ENCODE peak calls at places on chromosome 16, in nine cellular contexts. D is fibroblast of lung, T is stomach, H is uterus, O is A549, X is HFFc6, Q is ovary, B is left lung, L is vagina. S is an unnamed sample.

GRCh38 chr16:56360117-56361008 is 65.0 kb downstream of the AMFR start:
- DNase-seq in L (no peak), X (no peak), T (peak), B (peak), Q (peak), D (no peak), O (no peak), H (peak), S (no peak)

GRCh38 chr16:87965973-87966667 is 14.9 kb downstream of the BANP start:
- DNase-seq in B (no peak), L (no peak), X (peak), Q (no peak), O (no peak), D (peak), T (no peak), H (no peak), S (no peak)

GRCh38 chr16:84434800-84435199 is 66.5 kb downstream of the ATP2C2 start:
- DNase-seq in X (no peak), D (no peak), Q (no peak), B (no peak), H (no peak), L (no peak), O (no peak), T (no peak), S (no peak)

GRCh38 chr16:15652293-15653001 is 2.4 kb downstream of the NDE1 start:
- DNase-seq in O (no peak), X (no peak), L (no peak), T (no peak), D (no peak), H (no peak), Q (no peak), B (no peak), S (no peak)

GRCh38 chr16:1225051-1225451 is at the start of gene TPSG1:
- DNase-seq in L (no peak), T (no peak), D (no peak), Q (no peak), B (peak), X (no peak), H (no peak), O (no peak), S (no peak)

GRCh38 chr16:65817066-65817465 is 549.4 kb upstream of the CDH5 start:
- DNase-seq in X (no peak), B (no peak), H (no peak), T (no peak), O (no peak), L (no peak), Q (no peak), D (no peak), S (no peak)

GRCh38 chr16:1167276-1168107 is 14.6 kb downstream of the CACNA1H start:
- DNase-seq in B (no peak), X (no peak), Q (no peak), D (peak), H (no peak), O (no peak), L (no peak), T (no peak), S (no peak)

GRCh38 chr16:4790261-4790660 is 2.1 kb upstream of the SEPTIN12 start:
- DNase-seq in D (no peak), X (no peak), H (no peak), O (no peak), B (peak), L (no peak), T (no peak), Q (no peak), S (no peak)

GRCh38 chr16:31488630-31489564 is 6.0 kb downstream of the SLC5A2 start:
- DNase-seq in Q (peak), L (no peak), T (no peak), D (no peak), H (no peak), O (no peak), X (no peak), B (peak), S (no peak)

GRCh38 chr16:57196276-57196675 is 10.1 kb downstream of the RSPRY1 start:
- DNase-seq in H (no peak), L (no peak), D (no peak), O (no peak), B (no peak), T (no peak), X (no peak), Q (no peak), S (no peak)

GRCh38 chr16:60655514-60656153 is 1380.6 kb downstream of the CDH8 start:
- DNase-seq in T (no peak), O (no peak), H (no peak), Q (no peak), L (no peak), X (no peak), B (no peak), D (peak), S (no peak)

GRCh38 chr16:71893888-71894228 is 1.5 kb upstream of the IST1 start:
- DNase-seq in T (no peak), L (no peak), O (no peak), Q (no peak), B (no peak), D (no peak), H (no peak), X (no peak), S (no peak)

GRCh38 chr16:23469814-23470213 is 16.8 kb upstream of the COG7 start:
- DNase-seq in T (no peak), O (peak), H (no peak), Q (no peak), D (peak), L (no peak), X (peak), B (no peak), S (peak)

GRCh38 chr16:11682655-11683096 is 14.4 kb downstream of the SNN start:
- DNase-seq in X (peak), T (no peak), D (peak), O (no peak), Q (no peak), H (no peak), B (no peak), L (no peak), S (no peak)

GRCh38 chr16:35195173-35195863 is 1735.9 kb downstream of the TP53TG3F start:
- DNase-seq in L (peak), D (no peak), X (no peak), Q (no peak), H (no peak), T (no peak), O (no peak), B (peak), S (no peak)

GRCh38 chr16:73015612-73016487 is 32.1 kb downstream of the ZFHX3 start:
- DNase-seq in D (no peak), O (peak), L (no peak), B (peak), T (peak), H (no peak), X (no peak), Q (no peak), S (peak)

GRCh38 chr16:645852-646678 is 3.1 kb upstream of the WDR90 start:
- DNase-seq in T (peak), L (no peak), B (no peak), H (no peak), Q (no peak), D (no peak), O (no peak), X (no peak), S (peak)

GRCh38 chr16:56911771-56912541 is 20.0 kb upstream of the HERPUD1 start:
- DNase-seq in X (no peak), D (peak), B (no peak), L (no peak), O (no peak), Q (no peak), T (peak), H (no peak), S (peak)

GRCh38 chr16:89063768-89064320 is 29.8 kb upstream of the ACSF3 start:
- DNase-seq in O (no peak), B (no peak), T (no peak), X (no peak), D (no peak), L (no peak), H (no peak), Q (no peak), S (no peak)

GRCh38 chr16:47940466-47940865 is 215.3 kb downstream of the ABCC12 start:
- DNase-seq in B (no peak), T (no peak), H (no peak), L (no peak), D (no peak), Q (no peak), O (no peak), X (no peak), S (no peak)

GRCh38 chr16:57537194-57537505 is 779 bp upstream of the CCDC102A start:
- DNase-seq in O (no peak), Q (no peak), B (no peak), L (no peak), D (no peak), X (no peak), T (no peak), H (no peak), S (no peak)

GRCh38 chr16:57255686-57256415 is 10.8 kb downstream of the ARL2BP start:
- DNase-seq in T (peak), O (no peak), X (no peak), B (peak), L (peak), D (no peak), H (no peak), Q (no peak), S (no peak)

GRCh38 chr16:31262084-31262483 is 2.3 kb downstream of the ITGAM start:
- DNase-seq in B (no peak), L (no peak), T (no peak), X (no peak), H (no peak), D (no peak), Q (no peak), O (no peak), S (no peak)

GRCh38 chr16:87842209-87842869 is 27.0 kb downstream of the SLC7A5 start:
- DNase-seq in X (no peak), H (no peak), L (no peak), B (no peak), D (no peak), T (no peak), Q (no peak), O (no peak), S (no peak)

GRCh38 chr16:73101568-73101967 is 53.6 kb upstream of the ZFHX3 start:
- DNase-seq in B (no peak), X (no peak), Q (no peak), O (no peak), L (no peak), D (no peak), T (no peak), H (no peak), S (no peak)

GRCh38 chr16:81994485-81994884 is 16.8 kb downstream of the SDR42E1 start:
- DNase-seq in Q (no peak), B (no peak), O (peak), H (no peak), T (no peak), D (no peak), X (no peak), L (no peak), S (no peak)

GRCh38 chr16:22300427-22301071 is 3.3 kb downstream of the POLR3E start:
- DNase-seq in X (peak), O (peak), H (no peak), D (peak), L (no peak), B (peak), T (peak), Q (no peak), S (peak)

GRCh38 chr16:84449156-84450140 is 55.0 kb downstream of the MEAK7 start:
- DNase-seq in D (no peak), L (peak), B (no peak), H (no peak), T (peak), O (no peak), Q (no peak), X (no peak), S (no peak)

GRCh38 chr16:20801278-20801677 is 5.0 kb downstream of the ERI2 start:
- DNase-seq in O (no peak), X (no peak), B (no peak), T (no peak), L (no peak), Q (no peak), D (no peak), H (no peak), S (no peak)

GRCh38 chr16:20798364-20798763 is 7.9 kb downstream of the ERI2 start:
- DNase-seq in B (no peak), D (peak), T (no peak), H (no peak), O (no peak), X (no peak), L (no peak), Q (no peak), S (no peak)

GRCh38 chr16:20803561-20804214 is 2.6 kb downstream of the ERI2 start:
- DNase-seq in O (no peak), L (no peak), B (no peak), T (no peak), D (no peak), Q (no peak), H (no peak), X (no peak), S (no peak)

GRCh38 chr16:20803192-20803560 is 3.1 kb downstream of the ERI2 start:
- DNase-seq in Q (no peak), H (no peak), B (no peak), L (no peak), X (peak), D (no peak), O (no peak), T (no peak), S (no peak)

DNA sequence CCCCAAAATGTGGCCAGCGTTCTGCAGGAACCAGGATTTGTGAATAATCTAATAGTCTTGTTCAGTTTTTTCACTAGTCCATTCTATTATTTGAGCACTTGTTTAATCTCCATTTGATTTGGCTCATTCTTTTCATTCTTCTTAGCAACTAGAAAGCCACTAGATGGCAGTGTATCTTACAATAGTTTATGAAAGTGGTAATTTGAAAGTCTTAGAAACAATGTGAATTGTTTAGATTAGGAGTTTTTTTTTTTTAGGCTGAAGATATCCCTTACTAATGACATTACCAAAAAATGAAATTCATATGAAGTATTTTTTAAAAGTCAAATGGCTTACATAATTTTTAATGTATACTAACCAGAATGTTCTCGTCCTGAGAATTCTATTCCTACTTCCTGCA is 6.7 kb downstream of the ERI2 start:
- DNase-seq in T (no peak), L (no peak), B (no peak), O (no peak), X (peak), H (no peak), Q (no peak), D (peak), S (no peak)
- TF ChIP-seq CTCF in T (no peak), L (peak), B (peak), O (peak), X (peak), H (peak), Q (peak), D (peak), S (peak)

GRCh38 chr16:27920391-27920891 is 143.1 kb downstream of the GSG1L start:
- DNase-seq in Q (no peak), H (no peak), B (no peak), D (no peak), L (no peak), T (no peak), X (peak), O (peak), S (no peak)
- TF ChIP-seq CTCF in Q (no peak), H (no peak), B (no peak), D (peak), L (no peak), T (no peak), X (peak), O (no peak), S (no peak)

GRCh38 chr16:67305216-67306071 is 21.1 kb downstream of the KCTD19 start:
- DNase-seq in H (no peak), X (no peak), T (no peak), L (no peak), B (no peak), Q (no peak), D (no peak), O (no peak), S (no peak)
- TF ChIP-seq CTCF in H (no peak), X (peak), T (no peak), L (no peak), B (no peak), Q (no peak), D (no peak), O (no peak), S (no peak)

DNA sequence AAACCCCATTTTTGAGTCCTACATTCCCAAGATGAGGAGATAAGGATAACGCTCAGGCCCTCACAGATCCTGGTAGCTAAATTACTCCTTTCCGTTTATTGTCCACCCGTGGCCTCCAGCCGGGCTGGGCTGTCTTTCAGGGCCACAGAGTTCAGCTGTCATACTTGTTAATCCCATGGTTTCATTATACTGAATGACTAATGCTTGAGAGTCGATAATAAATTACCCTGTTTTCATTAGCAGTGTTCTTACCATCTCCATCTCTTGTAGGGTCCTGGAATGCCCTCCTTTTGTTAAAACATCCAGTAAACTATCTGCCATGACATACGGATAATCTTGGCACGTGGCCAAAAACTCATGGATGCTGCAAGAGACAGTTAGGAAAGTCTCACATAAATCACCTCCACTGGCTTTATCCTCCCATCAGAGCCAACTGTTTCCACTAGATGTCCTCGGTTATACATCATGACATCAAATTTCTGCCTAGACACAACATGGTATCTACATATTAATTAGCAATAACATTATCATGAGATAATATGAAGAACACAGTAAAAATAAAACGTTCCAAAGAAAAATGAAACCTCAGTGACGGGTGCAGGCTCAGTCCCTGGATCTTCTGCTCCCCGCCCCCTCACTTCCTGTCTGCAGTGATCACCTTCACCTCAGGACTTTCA is 45.3 kb downstream of the BRD7 start:
- DNase-seq in B (no peak), D (peak), H (no peak), O (no peak), T (no peak), L (peak), X (peak), Q (no peak), S (no peak)
- TF ChIP-seq CTCF in B (no peak), D (no peak), H (no peak), O (peak), T (no peak), L (no peak), X (peak), Q (no peak), S (no peak)

DNA sequence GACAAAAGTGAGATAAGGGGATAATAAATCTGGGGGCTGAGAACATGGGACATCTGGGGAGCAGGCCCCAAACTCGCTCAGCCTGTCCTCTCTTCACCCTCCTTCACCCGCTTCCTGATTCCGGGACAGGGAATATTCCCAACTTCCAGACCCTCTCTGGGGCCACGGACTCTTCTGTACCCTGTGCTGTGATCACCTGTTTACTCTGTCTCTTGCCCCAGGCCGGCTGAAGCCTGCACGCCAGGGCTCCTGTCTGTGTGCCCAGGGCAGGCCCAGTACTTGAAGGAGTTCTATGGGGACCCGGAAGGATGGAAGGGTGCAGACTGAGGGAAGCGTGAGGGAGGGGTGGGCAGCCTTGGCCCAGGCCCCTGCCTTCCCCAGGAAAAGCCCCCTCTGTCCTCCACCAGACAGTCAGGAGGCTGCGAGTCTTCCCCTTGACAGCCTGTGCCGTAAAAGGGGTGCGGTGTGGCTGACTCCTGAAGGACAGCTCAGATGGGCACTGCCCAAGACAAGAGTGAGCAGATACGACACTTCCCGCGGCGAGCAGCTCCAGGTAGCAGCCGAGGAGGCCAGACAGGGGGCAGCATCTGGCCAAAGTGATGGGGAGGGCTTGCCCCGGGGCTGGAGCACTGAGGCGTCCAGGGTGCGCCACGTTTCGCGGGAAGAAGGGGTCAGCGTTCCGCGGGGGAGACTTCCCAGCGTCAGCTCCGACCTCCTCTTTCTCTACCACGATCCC is 1.0 kb upstream of the CCNF start:
- DNase-seq in H (peak), B (no peak), X (peak), T (peak), O (no peak), L (no peak), D (peak), Q (peak), S (no peak)
- TF ChIP-seq CTCF in H (peak), B (no peak), X (peak), T (no peak), O (no peak), L (no peak), D (peak), Q (peak), S (no peak)

GRCh38 chr16:54817940-54818574 is 112.6 kb upstream of the IRX5 start:
- DNase-seq in H (no peak), T (no peak), O (no peak), Q (no peak), L (no peak), B (no peak), X (no peak), D (no peak), S (no peak)

GRCh38 chr16:54816471-54816870 is 114.2 kb upstream of the IRX5 start:
- DNase-seq in O (no peak), X (no peak), Q (no peak), T (no peak), H (no peak), B (no peak), L (no peak), D (no peak), S (no peak)

GRCh38 chr16:54813778-54814177 is 116.9 kb upstream of the IRX5 start:
- DNase-seq in O (no peak), Q (no peak), H (no peak), D (no peak), L (no peak), X (no peak), B (no peak), T (no peak), S (no peak)

GRCh38 chr16:54815177-54815576 is 115.5 kb upstream of the IRX5 start:
- DNase-seq in L (no peak), T (no peak), B (no peak), O (no peak), X (no peak), Q (no peak), H (no peak), D (no peak), S (no peak)

GRCh38 chr16:54817432-54817831 is 113.2 kb upstream of the IRX5 start:
- DNase-seq in X (peak), D (no peak), L (no peak), B (no peak), T (peak), H (no peak), Q (no peak), O (peak), S (no peak)
- TF ChIP-seq CTCF in X (peak), D (no peak), L (no peak), B (peak), T (no peak), H (no peak), Q (no peak), O (no peak), S (no peak)

S was measured in gastrocnemius medialis.